ENCODE peak calls at places on chromosomes 3 and 15, in ten cellular contexts. S is osteoblast, R is H1, G is mammary epithelial cell, T is fibroblast of mammary gland, E is Caco-2, I is psoas muscle, A is type B pancreatic cell, Z is fibroblast of lung, K is SK-N-SH. L is an unnamed sample.

GRCh38 chr3:13801361-13802214 is 78.3 kb downstream of the WNT7A start:
- DNase-seq in S (no peak), R (no peak), G (peak), T (no peak), E (no peak), I (no peak), A (no peak), Z (no peak), K (no peak), L (peak)

GRCh38 chr3:118504906-118505305 is 529.7 kb downstream of the IGSF11 start:
- DNase-seq in S (no peak), R (no peak), G (peak), T (no peak), E (no peak), I (no peak), A (no peak), Z (no peak), K (no peak), L (no peak)

GRCh38 chr3:87218560-87218959 is 8.5 kb upstream of the CHMP2B start:
- DNase-seq in S (no peak), R (no peak), G (no peak), T (no peak), E (no peak), I (no peak), A (no peak), Z (no peak), K (no peak), L (no peak)

GRCh38 chr3:100151024-100151707 is 36.9 kb upstream of the FILIP1L start:
- DNase-seq in S (no peak), R (no peak), G (no peak), T (no peak), E (no peak), I (no peak), A (no peak), Z (no peak), K (no peak), L (no peak)

GRCh38 chr3:25910997-25911396 is 121.1 kb downstream of the OXSM start:
- DNase-seq in S (no peak), R (peak), G (no peak), T (peak), E (no peak), I (no peak), A (no peak), Z (peak), K (no peak), L (peak)

GRCh38 chr15:41603941-41604660 is 45.1 kb downstream of the TYRO3 start:
- DNase-seq in S (peak), R (peak), G (peak), T (peak), E (peak), I (peak), A (no peak), Z (peak), K (peak), L (peak)

GRCh38 chr15:90419738-90420487 is 31.9 kb downstream of the IQGAP1 start:
- DNase-seq in S (peak), R (no peak), G (peak), T (peak), E (no peak), I (no peak), A (no peak), Z (peak), K (no peak), L (peak)

GRCh38 chr3:128395500-128396125 is 71.1 kb downstream of the DNAJB8 start:
- DNase-seq in S (no peak), R (no peak), G (no peak), T (peak), E (no peak), I (peak), A (no peak), Z (peak), K (peak), L (no peak)

GRCh38 chr3:195914648-195915473 is 6.5 kb upstream of the TNK2 start:
- DNase-seq in S (peak), R (peak), G (peak), T (peak), E (peak), I (peak), A (peak), Z (peak), K (peak), L (peak)

GRCh38 chr3:175526609-175527280 is 667.6 kb downstream of the NAALADL2 start:
- DNase-seq in S (no peak), R (no peak), G (no peak), T (peak), E (no peak), I (no peak), A (no peak), Z (peak), K (no peak), L (peak)

GRCh38 chr3:171757377-171758034 is 52.8 kb downstream of the PLD1 start:
- DNase-seq in S (no peak), R (no peak), G (peak), T (no peak), E (no peak), I (no peak), A (no peak), Z (no peak), K (no peak), L (no peak)

GRCh38 chr3:133238015-133238414 is 161.8 kb upstream of the BFSP2 start:
- DNase-seq in S (peak), R (no peak), G (no peak), T (no peak), E (no peak), I (no peak), A (no peak), Z (peak), K (no peak), L (no peak)

GRCh38 chr3:194300392-194300758 is 50.8 kb downstream of the CPN2 start:
- DNase-seq in S (peak), R (no peak), G (no peak), T (peak), E (peak), I (peak), A (no peak), Z (peak), K (no peak), L (peak)

GRCh38 chr3:141106842-141107241 is 55.7 kb downstream of the SPSB4 start:
- DNase-seq in S (no peak), R (no peak), G (no peak), T (no peak), E (no peak), I (no peak), A (no peak), Z (no peak), K (no peak), L (no peak)

GRCh38 chr15:70253461-70254156 is 155.9 kb upstream of the TLE3 start:
- DNase-seq in S (peak), R (no peak), G (no peak), T (no peak), E (no peak), I (peak), A (no peak), Z (no peak), K (no peak), L (no peak)

GRCh38 chr3:87350367-87351199 is 74.2 kb upstream of the POU1F1 start:
- DNase-seq in S (no peak), R (no peak), G (peak), T (peak), E (peak), I (no peak), A (no peak), Z (peak), K (peak), L (peak)

GRCh38 chr3:171297951-171298350 is 162.3 kb downstream of the TNIK start:
- DNase-seq in S (no peak), R (no peak), G (no peak), T (no peak), E (no peak), I (no peak), A (no peak), Z (no peak), K (no peak), L (no peak)

GRCh38 chr3:115085197-115085865 is 61.8 kb downstream of the ZBTB20 start:
- DNase-seq in S (no peak), R (no peak), G (no peak), T (peak), E (no peak), I (no peak), A (no peak), Z (no peak), K (no peak), L (no peak)
- TF ChIP-seq CTCF in S (peak), R (no peak), G (peak), T (peak), E (no peak), I (peak), A (peak), Z (peak), K (peak), L (peak)

GRCh38 chr3:188154758-188155574 is 1.0 kb downstream of the LPP start:
- DNase-seq in S (peak), R (no peak), G (no peak), T (peak), E (no peak), I (no peak), A (no peak), Z (peak), K (no peak), L (no peak)

GRCh38 chr3:188152660-188153497 is 1.1 kb upstream of the LPP start:
- DNase-seq in S (peak), R (peak), G (peak), T (peak), E (peak), I (peak), A (peak), Z (peak), K (peak), L (peak)

GRCh38 chr3:188153498-188153948 is 434 bp upstream of the LPP start:
- DNase-seq in S (peak), R (peak), G (peak), T (peak), E (peak), I (peak), A (no peak), Z (peak), K (peak), L (peak)

GRCh38 chr3:188156051-188156450 is 2.1 kb downstream of the LPP start:
- DNase-seq in S (peak), R (no peak), G (no peak), T (no peak), E (no peak), I (no peak), A (no peak), Z (no peak), K (no peak), L (no peak)

GRCh38 chr3:188153949-188154757 is at the start of gene LPP:
- DNase-seq in S (peak), R (peak), G (peak), T (peak), E (peak), I (peak), A (peak), Z (peak), K (peak), L (peak)
- TF ChIP-seq CTCF in S (no peak), R (no peak), G (no peak), T (no peak), E (peak), I (no peak), A (peak), Z (no peak), K (no peak), L (no peak)

DNA sequence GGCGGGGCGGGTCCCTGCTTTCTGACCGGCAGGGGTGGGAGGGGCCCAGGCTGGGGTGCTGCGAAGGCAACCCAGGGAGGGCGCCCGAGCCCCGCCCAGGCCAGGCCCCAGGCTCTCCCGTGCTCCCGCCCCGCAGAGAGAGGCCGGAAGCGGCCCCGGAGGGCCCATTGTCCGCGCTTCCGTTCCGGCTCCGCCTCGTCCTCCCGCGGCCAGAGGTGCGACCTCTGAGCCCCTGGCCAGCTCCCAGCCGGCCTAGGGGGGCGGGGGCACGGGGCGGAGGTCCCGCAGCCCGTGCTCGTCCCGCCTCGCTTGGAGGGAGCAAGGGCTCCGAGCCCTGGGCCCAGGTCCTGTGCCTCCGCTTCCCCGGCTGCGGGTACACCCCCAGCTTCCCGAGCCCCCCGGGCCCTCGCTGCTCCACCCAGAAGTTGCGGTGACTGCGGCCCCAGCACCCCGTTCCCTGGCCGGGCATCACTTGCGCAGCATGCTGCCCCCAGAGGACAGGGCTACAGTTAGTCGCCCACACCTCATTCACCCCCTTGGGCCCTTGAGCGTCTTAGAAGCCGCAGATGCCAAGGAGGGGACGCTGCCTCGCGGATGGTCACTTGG is 20.4 kb upstream of the PLXND1 start:
- DNase-seq in S (peak), R (peak), G (peak), T (peak), E (peak), I (peak), A (peak), Z (peak), K (peak), L (peak)
- TF ChIP-seq CTCF in S (no peak), R (no peak), G (peak), T (no peak), E (peak), I (peak), A (peak), Z (no peak), K (no peak), L (no peak)

DNA sequence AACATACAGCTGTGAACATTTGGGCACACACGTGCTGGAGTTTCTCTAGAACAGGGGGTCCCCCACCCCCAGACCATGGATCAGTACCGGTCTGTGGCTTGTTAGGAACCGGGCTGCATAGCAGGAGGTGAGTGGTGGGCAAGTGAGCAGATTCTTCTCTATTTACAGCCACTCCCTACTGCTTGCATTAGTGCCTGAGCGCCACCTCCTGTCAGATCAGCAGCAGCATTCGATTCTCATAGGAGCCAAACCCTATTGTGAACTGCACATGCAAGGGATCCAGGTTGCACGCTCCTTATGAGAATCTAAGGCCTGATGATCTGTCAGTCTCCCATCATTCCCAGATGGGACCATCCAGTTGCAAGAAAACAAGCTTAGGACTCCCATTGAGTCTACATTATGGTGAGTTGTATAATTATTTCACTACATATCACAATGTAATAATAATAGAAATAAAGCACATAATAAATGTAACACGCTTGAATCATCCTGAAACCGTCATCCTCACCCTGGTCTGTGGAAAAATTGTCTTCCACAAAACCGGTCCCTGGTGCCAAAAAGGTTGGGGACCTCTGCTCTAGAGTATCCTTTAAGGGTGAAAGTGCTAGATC is 25.8 kb downstream of the CHRM5 start:
- DNase-seq in S (no peak), R (peak), G (peak), T (peak), E (peak), I (no peak), A (no peak), Z (peak), K (no peak), L (peak)
- TF ChIP-seq CTCF in S (peak), R (peak), G (peak), T (peak), E (peak), I (no peak), A (peak), Z (peak), K (peak), L (peak)

GRCh38 chr3:16521580-16521941 is 8.1 kb upstream of the RFTN1 start:
- DNase-seq in S (no peak), R (no peak), G (no peak), T (no peak), E (no peak), I (no peak), A (no peak), Z (no peak), K (no peak), L (no peak)

GRCh38 chr3:16524196-16524595 is 10.7 kb upstream of the RFTN1 start:
- DNase-seq in S (no peak), R (no peak), G (no peak), T (no peak), E (no peak), I (no peak), A (no peak), Z (no peak), K (no peak), L (no peak)

GRCh38 chr3:16523778-16524177 is 10.3 kb upstream of the RFTN1 start:
- DNase-seq in S (no peak), R (no peak), G (peak), T (no peak), E (no peak), I (no peak), A (no peak), Z (no peak), K (no peak), L (peak)

GRCh38 chr3:16520636-16521579 is 7.4 kb upstream of the RFTN1 start:
- DNase-seq in S (no peak), R (no peak), G (no peak), T (no peak), E (no peak), I (no peak), A (no peak), Z (no peak), K (peak), L (no peak)

GRCh38 chr3:16522820-16523219 is 9.3 kb upstream of the RFTN1 start:
- DNase-seq in S (no peak), R (no peak), G (no peak), T (no peak), E (no peak), I (no peak), A (no peak), Z (no peak), K (no peak), L (no peak)
- TF ChIP-seq CTCF in S (no peak), R (no peak), G (no peak), T (no peak), E (no peak), I (no peak), A (no peak), Z (no peak), K (no peak), L (no peak)

GRCh38 chr3:169613053-169613803 is 50.3 kb downstream of the MECOM start:
- DNase-seq in S (no peak), R (no peak), G (no peak), T (no peak), E (no peak), I (no peak), A (no peak), Z (no peak), K (no peak), L (no peak)

GRCh38 chr3:169610888-169611291 is 52.6 kb downstream of the MECOM start:
- DNase-seq in S (no peak), R (no peak), G (no peak), T (no peak), E (no peak), I (no peak), A (no peak), Z (no peak), K (no peak), L (no peak)

GRCh38 chr3:169618894-169619792 is 44.4 kb downstream of the MECOM start:
- DNase-seq in S (no peak), R (no peak), G (no peak), T (no peak), E (no peak), I (no peak), A (no peak), Z (no peak), K (no peak), L (no peak)

GRCh38 chr3:169615833-169616232 is 47.7 kb downstream of the MECOM start:
- DNase-seq in S (no peak), R (no peak), G (no peak), T (no peak), E (no peak), I (no peak), A (no peak), Z (no peak), K (no peak), L (no peak)

GRCh38 chr3:169613895-169614294 is 49.6 kb downstream of the MECOM start:
- DNase-seq in S (no peak), R (no peak), G (no peak), T (no peak), E (no peak), I (no peak), A (no peak), Z (no peak), K (no peak), L (no peak)
- TF ChIP-seq CTCF in S (no peak), R (no peak), G (no peak), T (no peak), E (no peak), I (no peak), A (no peak), Z (no peak), K (no peak), L (no peak)